ENCODE peak calls at places on chromosomes 7 and 10, in seven cellular contexts. One of them, this sample, is unnamed.

GRCh38 chr7:11507929-11508328 is 324.1 kb downstream of the THSD7A start:
- DNase-seq in foreskin keratinocyte: no peak
- DNase-seq in endothelial cell: no peak
- DNase-seq in WTC11: no peak
- DNase-seq in dorsolateral prefrontal cortex: no peak
- DNase-seq in MM.1S: no peak
- DNase-seq in neural progenitor cell: peak
- DNase-seq in this sample: no peak

GRCh38 chr7:151472644-151473380 is 32.9 kb upstream of the CRYGN start:
- DNase-seq in foreskin keratinocyte: no peak
- DNase-seq in endothelial cell: no peak
- DNase-seq in WTC11: no peak
- DNase-seq in dorsolateral prefrontal cortex: no peak
- DNase-seq in MM.1S: peak
- DNase-seq in neural progenitor cell: no peak
- DNase-seq in this sample: no peak

GRCh38 chr7:13880789-13881188 is 108.7 kb downstream of the ETV1 start:
- DNase-seq in foreskin keratinocyte: peak
- DNase-seq in endothelial cell: no peak
- DNase-seq in WTC11: no peak
- DNase-seq in dorsolateral prefrontal cortex: no peak
- DNase-seq in MM.1S: no peak
- DNase-seq in neural progenitor cell: no peak
- DNase-seq in this sample: no peak

GRCh38 chr10:85580585-85580984 is 786.0 kb downstream of the GRID1 start:
- DNase-seq in foreskin keratinocyte: no peak
- DNase-seq in endothelial cell: no peak
- DNase-seq in WTC11: no peak
- DNase-seq in dorsolateral prefrontal cortex: no peak
- DNase-seq in MM.1S: no peak
- DNase-seq in neural progenitor cell: no peak
- DNase-seq in this sample: no peak

GRCh38 chr10:12703813-12704212 is 297.7 kb downstream of the CCDC3 start:
- DNase-seq in foreskin keratinocyte: no peak
- DNase-seq in endothelial cell: no peak
- DNase-seq in WTC11: no peak
- DNase-seq in dorsolateral prefrontal cortex: no peak
- DNase-seq in MM.1S: no peak
- DNase-seq in neural progenitor cell: no peak
- DNase-seq in this sample: no peak

GRCh38 chr7:23470290-23471089 is at the start of gene IGF2BP3:
- DNase-seq in foreskin keratinocyte: peak
- DNase-seq in endothelial cell: peak
- DNase-seq in WTC11: peak
- DNase-seq in dorsolateral prefrontal cortex: no peak
- DNase-seq in MM.1S: peak
- DNase-seq in neural progenitor cell: peak
- DNase-seq in this sample: peak

GRCh38 chr7:17434191-17434590 is 135.7 kb downstream of the AHR start:
- DNase-seq in foreskin keratinocyte: no peak
- DNase-seq in endothelial cell: no peak
- DNase-seq in WTC11: no peak
- DNase-seq in dorsolateral prefrontal cortex: no peak
- DNase-seq in MM.1S: no peak
- DNase-seq in neural progenitor cell: no peak
- DNase-seq in this sample: no peak

GRCh38 chr10:105855791-105856190 is 1214.7 kb downstream of the SORCS3 start:
- DNase-seq in foreskin keratinocyte: no peak
- DNase-seq in endothelial cell: no peak
- DNase-seq in WTC11: no peak
- DNase-seq in dorsolateral prefrontal cortex: no peak
- DNase-seq in MM.1S: no peak
- DNase-seq in neural progenitor cell: no peak
- DNase-seq in this sample: no peak

GRCh38 chr7:116876664-116877442 is 14.5 kb downstream of the CAPZA2 start:
- DNase-seq in foreskin keratinocyte: no peak
- DNase-seq in endothelial cell: peak
- DNase-seq in WTC11: no peak
- DNase-seq in dorsolateral prefrontal cortex: no peak
- DNase-seq in MM.1S: no peak
- DNase-seq in neural progenitor cell: peak
- DNase-seq in this sample: no peak

GRCh38 chr7:29091722-29092121 is 54.6 kb downstream of the CPVL start:
- DNase-seq in foreskin keratinocyte: no peak
- DNase-seq in endothelial cell: no peak
- DNase-seq in WTC11: no peak
- DNase-seq in dorsolateral prefrontal cortex: no peak
- DNase-seq in MM.1S: peak
- DNase-seq in neural progenitor cell: peak
- DNase-seq in this sample: peak

GRCh38 chr7:101172005-101172853 is 6.9 kb upstream of the VGF start:
- DNase-seq in foreskin keratinocyte: no peak
- DNase-seq in endothelial cell: no peak
- DNase-seq in WTC11: peak
- DNase-seq in dorsolateral prefrontal cortex: no peak
- DNase-seq in MM.1S: peak
- DNase-seq in neural progenitor cell: peak
- DNase-seq in this sample: no peak
- TF ChIP-seq CTCF in foreskin keratinocyte: no peak
- TF ChIP-seq CTCF in endothelial cell: no peak
- TF ChIP-seq CTCF in WTC11: no peak
- TF ChIP-seq CTCF in dorsolateral prefrontal cortex: no peak
- TF ChIP-seq CTCF in MM.1S: no peak
- TF ChIP-seq CTCF in neural progenitor cell: no peak
- TF ChIP-seq CTCF in this sample: no peak

GRCh38 chr7:139557857-139558581 is 34.5 kb downstream of the CLEC2L start:
- DNase-seq in foreskin keratinocyte: no peak
- DNase-seq in endothelial cell: no peak
- DNase-seq in WTC11: peak
- DNase-seq in dorsolateral prefrontal cortex: no peak
- DNase-seq in MM.1S: no peak
- DNase-seq in neural progenitor cell: peak
- DNase-seq in this sample: no peak
- TF ChIP-seq CTCF in foreskin keratinocyte: peak
- TF ChIP-seq CTCF in endothelial cell: no peak
- TF ChIP-seq CTCF in WTC11: no peak
- TF ChIP-seq CTCF in dorsolateral prefrontal cortex: no peak
- TF ChIP-seq CTCF in MM.1S: no peak
- TF ChIP-seq CTCF in neural progenitor cell: peak
- TF ChIP-seq CTCF in this sample: no peak

GRCh38 chr10:84551437-84552120 is 223.2 kb downstream of the CCSER2 start:
- DNase-seq in foreskin keratinocyte: no peak
- DNase-seq in endothelial cell: no peak
- DNase-seq in WTC11: no peak
- DNase-seq in dorsolateral prefrontal cortex: no peak
- DNase-seq in MM.1S: no peak
- DNase-seq in neural progenitor cell: no peak
- DNase-seq in this sample: no peak

GRCh38 chr10:84549368-84549767 is 221.0 kb downstream of the CCSER2 start:
- DNase-seq in foreskin keratinocyte: no peak
- DNase-seq in endothelial cell: no peak
- DNase-seq in WTC11: no peak
- DNase-seq in dorsolateral prefrontal cortex: no peak
- DNase-seq in MM.1S: no peak
- DNase-seq in neural progenitor cell: no peak
- DNase-seq in this sample: no peak

GRCh38 chr10:84546609-84547008 is 218.2 kb downstream of the CCSER2 start:
- DNase-seq in foreskin keratinocyte: no peak
- DNase-seq in endothelial cell: no peak
- DNase-seq in WTC11: no peak
- DNase-seq in dorsolateral prefrontal cortex: no peak
- DNase-seq in MM.1S: no peak
- DNase-seq in neural progenitor cell: no peak
- DNase-seq in this sample: no peak

GRCh38 chr10:84550756-84551436 is 222.5 kb downstream of the CCSER2 start:
- DNase-seq in foreskin keratinocyte: no peak
- DNase-seq in endothelial cell: no peak
- DNase-seq in WTC11: no peak
- DNase-seq in dorsolateral prefrontal cortex: no peak
- DNase-seq in MM.1S: no peak
- DNase-seq in neural progenitor cell: no peak
- DNase-seq in this sample: no peak

GRCh38 chr10:84548869-84549268 is 220.5 kb downstream of the CCSER2 start:
- DNase-seq in foreskin keratinocyte: no peak
- DNase-seq in endothelial cell: peak
- DNase-seq in WTC11: peak
- DNase-seq in dorsolateral prefrontal cortex: no peak
- DNase-seq in MM.1S: no peak
- DNase-seq in neural progenitor cell: peak
- DNase-seq in this sample: no peak
- TF ChIP-seq CTCF in foreskin keratinocyte: peak
- TF ChIP-seq CTCF in endothelial cell: peak
- TF ChIP-seq CTCF in WTC11: peak
- TF ChIP-seq CTCF in dorsolateral prefrontal cortex: no peak
- TF ChIP-seq CTCF in MM.1S: peak
- TF ChIP-seq CTCF in neural progenitor cell: peak
- TF ChIP-seq CTCF in this sample: no peak

GRCh38 chr7:35508623-35509400 is 186.1 kb downstream of the HERPUD2 start:
- DNase-seq in foreskin keratinocyte: no peak
- DNase-seq in endothelial cell: no peak
- DNase-seq in WTC11: no peak
- DNase-seq in dorsolateral prefrontal cortex: no peak
- DNase-seq in MM.1S: no peak
- DNase-seq in neural progenitor cell: no peak
- DNase-seq in this sample: no peak
- TF ChIP-seq CTCF in foreskin keratinocyte: peak
- TF ChIP-seq CTCF in endothelial cell: no peak
- TF ChIP-seq CTCF in WTC11: no peak
- TF ChIP-seq CTCF in dorsolateral prefrontal cortex: no peak
- TF ChIP-seq CTCF in MM.1S: no peak
- TF ChIP-seq CTCF in neural progenitor cell: no peak
- TF ChIP-seq CTCF in this sample: no peak

GRCh38 chr7:83001362-83002040 is 161.2 kb downstream of the PCLO start:
- DNase-seq in foreskin keratinocyte: peak
- DNase-seq in endothelial cell: no peak
- DNase-seq in WTC11: no peak
- DNase-seq in dorsolateral prefrontal cortex: no peak
- DNase-seq in MM.1S: no peak
- DNase-seq in neural progenitor cell: no peak
- DNase-seq in this sample: no peak

GRCh38 chr7:83005410-83005809 is 157.3 kb downstream of the PCLO start:
- DNase-seq in foreskin keratinocyte: no peak
- DNase-seq in endothelial cell: no peak
- DNase-seq in WTC11: no peak
- DNase-seq in dorsolateral prefrontal cortex: no peak
- DNase-seq in MM.1S: peak
- DNase-seq in neural progenitor cell: peak
- DNase-seq in this sample: no peak
- TF ChIP-seq CTCF in foreskin keratinocyte: peak
- TF ChIP-seq CTCF in endothelial cell: peak
- TF ChIP-seq CTCF in WTC11: peak
- TF ChIP-seq CTCF in dorsolateral prefrontal cortex: no peak
- TF ChIP-seq CTCF in MM.1S: peak
- TF ChIP-seq CTCF in neural progenitor cell: peak
- TF ChIP-seq CTCF in this sample: no peak

GRCh38 chr7:154892459-154892858 is 110.5 kb downstream of the PAXIP1 start:
- DNase-seq in foreskin keratinocyte: no peak
- DNase-seq in endothelial cell: no peak
- DNase-seq in WTC11: no peak
- DNase-seq in dorsolateral prefrontal cortex: no peak
- DNase-seq in MM.1S: no peak
- DNase-seq in neural progenitor cell: peak
- DNase-seq in this sample: no peak
- TF ChIP-seq CTCF in foreskin keratinocyte: no peak
- TF ChIP-seq CTCF in endothelial cell: no peak
- TF ChIP-seq CTCF in WTC11: no peak
- TF ChIP-seq CTCF in dorsolateral prefrontal cortex: no peak
- TF ChIP-seq CTCF in MM.1S: no peak
- TF ChIP-seq CTCF in neural progenitor cell: peak
- TF ChIP-seq CTCF in this sample: no peak

DNA sequence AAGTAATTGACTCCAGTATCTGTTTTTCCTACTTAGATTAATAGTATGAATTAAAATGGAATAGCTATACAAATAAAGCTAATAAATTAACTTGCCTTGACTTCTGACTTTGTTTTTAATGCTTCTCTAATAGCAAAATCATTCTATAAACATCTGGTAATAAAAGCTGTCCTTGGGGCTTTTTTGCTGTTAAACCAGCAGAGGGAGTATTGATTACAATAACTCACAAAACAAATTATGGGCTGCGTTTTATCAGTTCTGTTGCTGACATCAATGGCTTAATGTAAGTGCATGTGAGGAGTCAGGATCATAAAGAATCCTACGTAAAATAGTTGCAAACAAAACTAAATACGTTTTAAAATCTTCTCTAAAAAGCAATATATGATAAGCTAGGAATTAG is 667.8 kb downstream of the PCDH15 start:
- DNase-seq in foreskin keratinocyte: no peak
- DNase-seq in endothelial cell: no peak
- DNase-seq in WTC11: no peak
- DNase-seq in dorsolateral prefrontal cortex: no peak
- DNase-seq in MM.1S: peak
- DNase-seq in neural progenitor cell: peak
- DNase-seq in this sample: no peak
- TF ChIP-seq CTCF in foreskin keratinocyte: peak
- TF ChIP-seq CTCF in endothelial cell: peak
- TF ChIP-seq CTCF in WTC11: peak
- TF ChIP-seq CTCF in dorsolateral prefrontal cortex: peak
- TF ChIP-seq CTCF in MM.1S: peak
- TF ChIP-seq CTCF in neural progenitor cell: peak
- TF ChIP-seq CTCF in this sample: peak

GRCh38 chr7:128361463-128362441 is at the start of gene PRRT4:
- DNase-seq in foreskin keratinocyte: no peak
- DNase-seq in endothelial cell: peak
- DNase-seq in WTC11: peak
- DNase-seq in dorsolateral prefrontal cortex: no peak
- DNase-seq in MM.1S: peak
- DNase-seq in neural progenitor cell: peak
- DNase-seq in this sample: peak
- TF ChIP-seq CTCF in foreskin keratinocyte: peak
- TF ChIP-seq CTCF in endothelial cell: no peak
- TF ChIP-seq CTCF in WTC11: no peak
- TF ChIP-seq CTCF in dorsolateral prefrontal cortex: no peak
- TF ChIP-seq CTCF in MM.1S: peak
- TF ChIP-seq CTCF in neural progenitor cell: peak
- TF ChIP-seq CTCF in this sample: no peak

GRCh38 chr10:126659750-126660149 is 10.7 kb downstream of the C10orf90 start:
- DNase-seq in foreskin keratinocyte: no peak
- DNase-seq in endothelial cell: no peak
- DNase-seq in WTC11: no peak
- DNase-seq in dorsolateral prefrontal cortex: no peak
- DNase-seq in MM.1S: no peak
- DNase-seq in neural progenitor cell: no peak
- DNase-seq in this sample: no peak
- TF ChIP-seq CTCF in foreskin keratinocyte: no peak
- TF ChIP-seq CTCF in endothelial cell: no peak
- TF ChIP-seq CTCF in WTC11: no peak
- TF ChIP-seq CTCF in dorsolateral prefrontal cortex: no peak
- TF ChIP-seq CTCF in MM.1S: no peak
- TF ChIP-seq CTCF in neural progenitor cell: no peak
- TF ChIP-seq CTCF in this sample: no peak

This sample was measured in GM13976.